ENCODE peak calls at places on chromosomes 6 and 20, in seven cellular contexts. M is PC-9, Q is GM23248, B is Karpas-422, V is GM23338, H is hepatocyte, I is OCI-LY7. G is an unnamed sample. For H3K9me2, the result is how much of the 10 kb centered on the place peaks cover.

GRCh38 chr20:41598719-41599118 is 19.5 kb downstream of the CHD6 start:
- DNase-seq in M (no peak), Q (no peak), B (no peak), V (no peak), H (no peak), I (no peak), G (no peak)

GRCh38 chr6:148760143-148760505 is 13.3 kb downstream of the UST start:
- DNase-seq in M (no peak), Q (peak), B (no peak), V (no peak), H (no peak), I (no peak), G (no peak)

GRCh38 chr6:142784344-142784743 is 160.6 kb downstream of the HIVEP2 start:
- DNase-seq in M (no peak), Q (no peak), B (no peak), V (no peak), H (no peak), I (peak), G (no peak)

GRCh38 chr20:19193349-19193748 is 19.1 kb upstream of the SLC24A3 start:
- DNase-seq in M (no peak), Q (no peak), B (no peak), V (no peak), H (no peak), I (no peak), G (no peak)

GRCh38 chr6:15546591-15546990 is 116.2 kb downstream of the DTNBP1 start:
- DNase-seq in M (no peak), Q (no peak), B (no peak), V (no peak), H (no peak), I (no peak), G (no peak)

GRCh38 chr6:90296346-90297123 is at the start of gene BACH2:
- DNase-seq in M (peak), Q (peak), B (peak), V (peak), H (peak), I (peak), G (peak)

GRCh38 chr20:59055302-59055701 is 12.7 kb upstream of the PRELID3B start:
- DNase-seq in M (no peak), Q (peak), B (peak), V (no peak), H (no peak), I (peak), G (no peak)

GRCh38 chr6:158293122-158293521 is 19.1 kb upstream of the TULP4 start:
- DNase-seq in M (no peak), Q (no peak), B (no peak), V (no peak), H (no peak), I (peak), G (no peak)

GRCh38 chr6:130115036-130115435 is 96.7 kb downstream of the L3MBTL3 start:
- DNase-seq in M (no peak), Q (no peak), B (peak), V (no peak), H (no peak), I (peak), G (no peak)

GRCh38 chr6:132054525-132054924 is 103.4 kb upstream of the CCN2 start:
- DNase-seq in M (no peak), Q (peak), B (no peak), V (no peak), H (no peak), I (no peak), G (no peak)

GRCh38 chr6:29850011-29850553 is 22.5 kb downstream of the HLA-G start:
- DNase-seq in M (no peak), Q (peak), B (no peak), V (peak), H (no peak), I (no peak), G (no peak)

GRCh38 chr6:114153448-114153847 is 182.5 kb upstream of the HDAC2 start:
- DNase-seq in M (no peak), Q (no peak), B (no peak), V (no peak), H (no peak), I (no peak), G (no peak)

GRCh38 chr20:33862709-33863403 is 51.7 kb downstream of the CHMP4B start:
- DNase-seq in M (peak), Q (peak), B (peak), V (peak), H (peak), I (peak), G (peak)

GRCh38 chr6:46583711-46584110 is 68.9 kb downstream of the CYP39A1 start:
- DNase-seq in M (no peak), Q (peak), B (no peak), V (no peak), H (peak), I (no peak), G (no peak)

GRCh38 chr6:56555438-56555872 is 87.2 kb downstream of the DST start:
- DNase-seq in M (no peak), Q (peak), B (no peak), V (no peak), H (peak), I (no peak), G (no peak)

GRCh38 chr20:57996936-57997629 is 231.4 kb downstream of the ANKRD60 start:
- DNase-seq in M (peak), Q (peak), B (no peak), V (no peak), H (no peak), I (no peak), G (no peak)

GRCh38 chr6:20302702-20303251 is 90.5 kb upstream of the MBOAT1 start:
- DNase-seq in M (no peak), Q (peak), B (no peak), V (no peak), H (no peak), I (no peak), G (no peak)

GRCh38 chr6:133313068-133313467 is 71.9 kb downstream of the EYA4 start:
- DNase-seq in M (no peak), Q (no peak), B (no peak), V (peak), H (no peak), I (no peak), G (no peak)

GRCh38 chr6:41759106-41759904 is 12.1 kb upstream of the PGC start:
- DNase-seq in M (no peak), Q (no peak), B (no peak), V (no peak), H (no peak), I (no peak), G (no peak)

GRCh38 chr6:133184798-133185380 is 56.3 kb upstream of the EYA4 start:
- DNase-seq in M (no peak), Q (peak), B (peak), V (peak), H (peak), I (peak), G (no peak)

GRCh38 chr6:169950558-169950957 is 199.1 kb downstream of the ERMARD start:
- DNase-seq in M (no peak), Q (peak), B (peak), V (no peak), H (no peak), I (peak), G (no peak)

GRCh38 chr20:51125774-51126173 is 102.9 kb upstream of the KCNG1 start:
- DNase-seq in M (no peak), Q (no peak), B (no peak), V (no peak), H (no peak), I (no peak), G (no peak)

GRCh38 chr6:36608788-36609563 is 14.8 kb downstream of the SRSF3 start:
- DNase-seq in M (no peak), Q (peak), B (no peak), V (no peak), H (peak), I (no peak), G (no peak)

GRCh38 chr20:45157977-45158376 is 16.7 kb upstream of the PI3 start:
- DNase-seq in M (no peak), Q (peak), B (no peak), V (no peak), H (peak), I (no peak), G (no peak)

GRCh38 chr20:19932170-19932667 is 84.9 kb upstream of the NAA20 start:
- DNase-seq in M (no peak), Q (peak), B (no peak), V (no peak), H (peak), I (no peak), G (peak)

GRCh38 chr6:32689531-32690505 is 23.4 kb upstream of the HLA-DQB1 start:
- DNase-seq in M (no peak), Q (peak), B (peak), V (no peak), H (no peak), I (peak), G (no peak)

GRCh38 chr6:170172825-170173231 is 118.0 kb downstream of the DLL1 start:
- DNase-seq in M (no peak), Q (no peak), B (peak), V (no peak), H (no peak), I (no peak), G (no peak)

DNA sequence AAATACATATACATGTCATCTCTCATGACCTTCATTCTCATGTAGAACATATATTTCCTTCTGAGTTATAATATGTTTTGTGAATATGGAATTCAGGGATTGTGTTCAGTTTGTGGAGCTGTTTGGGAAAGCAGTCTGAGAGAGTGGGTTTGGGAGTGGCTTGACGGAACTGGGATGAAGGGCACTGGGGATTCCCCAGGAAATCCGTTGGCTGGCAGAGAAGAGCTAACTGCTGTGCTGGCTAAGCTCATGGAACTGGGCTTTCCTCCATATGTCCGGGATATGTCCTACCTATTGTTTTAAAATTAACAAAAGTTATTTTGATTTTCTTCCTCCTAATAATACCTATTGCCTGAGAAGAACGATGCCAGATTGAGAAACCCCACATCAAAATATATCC is 359.5 kb upstream of the FLRT3 start:
- DNase-seq in M (no peak), Q (no peak), B (no peak), V (no peak), H (no peak), I (no peak), G (no peak)
- H3K9me2 ChIP-seq in M (under half), Q (under half), B (under half), V (under half), H (under half), I (under half), G (under half)

GRCh38 chr6:96276326-96276725 is 245.3 kb upstream of the UFL1 start:
- DNase-seq in M (no peak), Q (no peak), B (no peak), V (no peak), H (no peak), I (no peak), G (no peak)

DNA sequence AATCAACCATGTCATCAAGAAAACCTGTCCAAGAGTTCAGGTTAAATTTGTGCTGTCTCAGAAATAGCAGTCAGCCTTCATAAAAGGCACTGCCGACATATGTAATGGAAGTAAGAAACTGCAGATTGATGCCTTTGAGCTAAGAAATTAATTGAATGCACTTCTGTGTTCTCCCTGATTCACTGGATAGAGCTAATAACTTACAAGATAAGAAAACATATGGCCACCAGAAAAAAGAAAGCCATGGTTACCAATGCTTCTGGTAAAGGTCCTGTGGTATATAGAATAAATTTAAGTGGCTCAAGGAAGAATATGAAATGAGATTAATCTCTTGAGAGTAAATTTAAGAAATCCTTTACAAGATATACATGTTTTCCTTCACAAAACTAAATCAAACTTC is 242.5 kb upstream of the UFL1 start:
- DNase-seq in M (no peak), Q (no peak), B (no peak), V (no peak), H (no peak), I (no peak), G (peak)
- H3K9me2 ChIP-seq in M (under half), Q (under half), B (under half), V (under half), H (under half), I (under half), G (under half)

DNA sequence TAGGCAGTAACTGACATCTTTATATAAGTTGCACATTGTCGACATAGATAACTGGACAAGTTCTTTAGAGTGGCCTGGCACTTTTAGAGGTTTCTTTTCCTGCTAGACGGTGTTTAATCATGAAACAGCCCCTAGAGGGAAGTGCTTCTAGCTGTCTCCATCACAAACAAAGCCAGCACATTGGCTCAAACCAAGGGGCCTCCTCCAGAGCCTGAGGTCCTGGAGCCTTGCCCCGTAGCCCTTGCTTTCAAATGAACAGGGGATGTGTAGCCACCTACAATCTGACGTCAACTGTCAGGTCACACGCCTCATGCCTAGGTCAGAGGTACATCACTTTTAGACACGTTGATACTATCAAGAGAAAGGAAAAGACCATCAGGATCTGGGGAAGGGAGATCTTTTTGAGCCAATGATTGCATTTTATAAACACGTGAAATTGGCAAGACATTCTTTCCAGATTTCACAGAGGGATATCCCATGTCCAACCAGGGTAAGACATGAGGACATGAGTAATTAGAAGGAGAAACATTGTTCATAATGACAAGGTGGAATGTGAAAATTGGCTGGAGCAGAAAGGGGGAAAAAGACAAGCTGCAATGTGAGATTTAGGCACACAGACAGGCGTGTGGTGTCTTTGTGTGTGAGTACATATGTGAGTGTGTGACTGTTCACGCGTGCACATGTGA is 92.0 kb downstream of the TXNDC5 start:
- DNase-seq in M (no peak), Q (no peak), B (no peak), V (no peak), H (no peak), I (no peak), G (no peak)
- H3K9me2 ChIP-seq in M (under half), Q (under half), B (under half), V (under half), H (under half), I (under half), G (under half)

DNA sequence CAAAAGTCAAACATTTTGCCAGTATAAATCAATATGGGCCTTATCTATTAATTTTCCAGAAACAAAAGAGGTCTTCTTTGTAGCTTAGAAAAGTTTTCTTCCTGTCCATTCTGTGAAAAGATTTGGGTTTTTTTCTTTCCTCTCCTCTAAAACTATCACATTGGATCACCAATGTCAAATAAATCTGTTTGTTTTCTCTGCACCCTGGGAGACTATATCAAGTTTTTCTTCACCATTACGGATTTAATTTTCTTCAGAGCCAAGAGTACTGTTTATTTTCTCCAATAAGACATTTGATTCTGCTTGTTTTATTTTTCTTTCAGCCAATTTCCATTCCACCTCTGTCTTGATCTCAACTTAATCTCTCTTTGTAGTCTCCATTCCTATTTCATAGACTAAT is 1.9 kb upstream of the LZTS3 start:
- DNase-seq in M (no peak), Q (no peak), B (no peak), V (no peak), H (no peak), I (no peak), G (no peak)
- H3K9me2 ChIP-seq in M (under half), Q (under half), B (under half), V (under half), H (under half), I (under half), G (under half)

GRCh38 chr20:24628985-24629384 is 159.6 kb downstream of the SYNDIG1 start:
- DNase-seq in M (no peak), Q (no peak), B (no peak), V (no peak), H (no peak), I (no peak), G (no peak)
- H3K9me2 ChIP-seq in M (under half), Q (under half), B (under half), V (under half), H (under half), I (under half), G (under half)

DNA sequence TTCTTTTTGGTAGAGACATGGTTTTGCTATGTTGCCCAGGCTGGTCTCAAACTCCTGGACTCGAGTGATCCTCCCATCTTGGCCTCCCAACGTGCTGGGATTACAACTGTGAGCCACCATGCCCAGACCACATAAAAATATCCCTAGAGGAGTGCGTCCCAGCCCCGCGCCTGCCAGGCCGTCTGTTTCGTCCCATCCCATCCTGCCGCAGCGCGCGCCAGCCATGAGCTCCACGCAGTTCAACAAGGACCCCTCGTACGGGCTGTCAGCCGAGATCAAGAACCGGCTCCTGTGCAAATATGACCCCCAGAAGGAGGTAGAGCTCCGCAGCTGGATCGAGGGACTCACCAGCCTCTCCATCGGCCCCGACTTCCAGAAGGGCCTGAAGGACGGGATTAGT is 16.6 kb upstream of the AMD1 start:
- DNase-seq in M (no peak), Q (no peak), B (no peak), V (no peak), H (no peak), I (no peak), G (no peak)
- H3K9me2 ChIP-seq in M (under half), Q (under half), B (under half), V (under half), H (under half), I (under half), G (under half)

G was measured in SK-N-SH.